ENCODE peak calls at places on chromosomes 2 and 18, in ten cellular contexts. G is epithelial cell of esophagus; S is choroid plexus epithelial cell; U is adrenal gland; X is HS-5; K is left lung; A is CD8-positive, alpha-beta memory T cell; V is progenitor cell of endocrine pancreas; W is stimulated activated naive CD4-positive, alpha-beta T cell; R is esophagus muscularis mucosa. I is an unnamed sample.

GRCh38 chr2:233075141-233075965 is 15.2 kb downstream of the INPP5D start:
- DNase-seq in U (no peak), A (no peak), S (no peak), X (no peak), V (no peak), R (no peak), G (no peak), K (no peak), W (no peak), I (peak; percentile 22)

GRCh38 chr18:62828091-62828640 is 112.8 kb downstream of the PHLPP1 start:
- DNase-seq in W (no peak), A (no peak), G (no peak), S (no peak), V (no peak), K (no peak), X (no peak), R (no peak), U (no peak), I (no peak)

GRCh38 chr2:69244889-69245288 is 142.1 kb downstream of the GFPT1 start:
- DNase-seq in G (no peak), A (no peak), R (no peak), V (no peak), W (no peak), U (no peak), K (no peak), S (no peak), X (no peak), I (no peak)

GRCh38 chr2:30410217-30410616 is 36.8 kb upstream of the LCLAT1 start:
- DNase-seq in U (no peak), A (no peak), V (no peak), K (no peak), R (no peak), W (no peak), S (peak; percentile 58), X (no peak), G (peak; percentile 91), I (no peak)

GRCh38 chr2:179691235-179691634 is 170.2 kb downstream of the ZNF385B start:
- DNase-seq in V (no peak), A (no peak), U (no peak), G (no peak), X (no peak), R (no peak), K (no peak), S (no peak), W (no peak), I (no peak)

GRCh38 chr18:48800877-48801727 is 149.7 kb downstream of the SMAD7 start:
- DNase-seq in W (no peak), A (peak; percentile 23), V (no peak), U (peak; percentile 16), X (no peak), G (no peak), K (peak; percentile 27), R (no peak), S (no peak), I (no peak)

GRCh38 chr2:173520918-173521317 is 166.2 kb downstream of the CDCA7 start:
- DNase-seq in X (no peak), W (no peak), U (no peak), A (no peak), K (no peak), R (no peak), S (no peak), V (no peak), G (no peak), I (no peak)

GRCh38 chr18:22816266-22817176 is 116.6 kb upstream of the RBBP8 start:
- DNase-seq in V (no peak), X (no peak), U (no peak), G (no peak), K (no peak), W (no peak), A (no peak), S (no peak), R (no peak), I (no peak)

GRCh38 chr2:5981241-5982055 is 289.3 kb downstream of the SOX11 start:
- DNase-seq in K (no peak), X (no peak), A (no peak), S (peak; percentile 6), V (peak; percentile 11), G (no peak), R (peak; percentile 91), U (no peak), W (no peak), I (no peak)

GRCh38 chr2:28393115-28393836 is 618 bp downstream of the FOSL2 start:
- DNase-seq in A (peak; percentile 71), K (peak; percentile 69), U (peak; percentile 72), G (peak; percentile 63), R (no peak), V (peak; percentile 34), W (peak; percentile 33), X (no peak), S (peak; percentile 76), I (peak; percentile 64)

GRCh38 chr2:85878719-85879390 is 9.9 kb downstream of the ST3GAL5 start:
- DNase-seq in S (no peak), V (no peak), A (no peak), X (no peak), G (no peak), K (no peak), W (no peak), R (no peak), U (no peak), I (no peak)

GRCh38 chr18:58943896-58944295 is 79.2 kb downstream of the ZNF532 start:
- DNase-seq in A (no peak), X (no peak), U (no peak), K (no peak), W (no peak), V (no peak), R (no peak), G (no peak), S (no peak), I (no peak)

GRCh38 chr2:68971591-68972231 is 2.7 kb upstream of the GKN1 start:
- DNase-seq in A (no peak), K (no peak), W (no peak), S (peak; percentile 93), V (no peak), R (no peak), X (peak; percentile 96), U (no peak), G (peak; percentile 49), I (no peak)

GRCh38 chr18:74291771-74292540 is at the start of gene CYB5A:
- DNase-seq in S (peak; percentile 98), X (peak; percentile 59), R (peak; percentile 99), W (peak; percentile 98), V (peak; percentile 99), K (peak; percentile 99), A (peak; percentile 99), U (peak; percentile 99), G (peak; percentile 95), I (peak; percentile 97)

GRCh38 chr2:40431600-40431955 is 20.3 kb downstream of the SLC8A1 start:
- DNase-seq in A (no peak), U (no peak), R (no peak), V (no peak), W (no peak), S (peak; percentile 37), G (peak; percentile 66), X (no peak), K (peak; percentile 52), I (no peak)

GRCh38 chr18:48782381-48782841 is 168.4 kb downstream of the SMAD7 start:
- DNase-seq in X (no peak), A (no peak), S (no peak), V (no peak), G (no peak), U (no peak), K (no peak), W (no peak), R (no peak), I (no peak)

GRCh38 chr2:139031722-139032121 is 251.5 kb upstream of the NXPH2 start:
- DNase-seq in R (no peak), G (peak; percentile 53), V (no peak), W (no peak), K (peak; percentile 20), A (no peak), S (peak; percentile 28), U (no peak), X (no peak), I (no peak)

GRCh38 chr2:230346921-230347533 is 20.0 kb downstream of the SP140L start:
- DNase-seq in R (no peak), X (no peak), K (no peak), S (no peak), G (peak; percentile 48), V (no peak), A (no peak), W (no peak), U (no peak), I (no peak)

GRCh38 chr2:69011611-69012157 is 1.3 kb upstream of the ANTXR1 start:
- DNase-seq in W (no peak), R (no peak), S (no peak), V (no peak), U (no peak), G (no peak), K (no peak), X (no peak), A (no peak), I (no peak)

GRCh38 chr2:217573565-217573964 is 429.2 kb downstream of the TNS1 start:
- DNase-seq in R (no peak), A (no peak), K (no peak), U (peak; percentile 49), V (no peak), G (peak; percentile 16), S (peak; percentile 70), W (no peak), X (peak; percentile 37), I (no peak)

GRCh38 chr2:46363535-46364170 is 66.4 kb downstream of the EPAS1 start:
- DNase-seq in R (no peak), U (no peak), A (no peak), X (no peak), S (peak; percentile 85), G (peak; percentile 44), K (no peak), W (no peak), V (no peak), I (peak; percentile 30)

GRCh38 chr18:58004317-58004716 is 39.7 kb upstream of the NEDD4L start:
- DNase-seq in A (no peak), U (no peak), R (no peak), V (no peak), X (peak; percentile 56), S (peak; percentile 79), W (no peak), K (no peak), G (peak; percentile 73), I (no peak)

GRCh38 chr2:75512455-75513212 is 48.1 kb downstream of the EVA1A start:
- DNase-seq in W (no peak), G (no peak), A (no peak), X (no peak), R (no peak), U (no peak), K (no peak), S (no peak), V (no peak), I (no peak)

GRCh38 chr2:113842919-113843736 is 46.8 kb upstream of the ACTR3 start:
- DNase-seq in A (no peak), S (peak; percentile 52), U (no peak), G (peak; percentile 85), X (no peak), W (no peak), K (no peak), R (no peak), V (no peak), I (no peak)

GRCh38 chr2:63863707-63864106 is 22.0 kb downstream of the UGP2 start:
- DNase-seq in G (no peak), U (no peak), V (no peak), X (no peak), A (no peak), W (no peak), S (no peak), R (no peak), K (no peak), I (no peak)

GRCh38 chr2:61450144-61450543 is 20.7 kb downstream of the USP34 start:
- DNase-seq in X (no peak), S (peak; percentile 42), G (peak; percentile 84), U (no peak), W (no peak), V (no peak), A (no peak), K (no peak), R (no peak), I (no peak)

GRCh38 chr2:197311521-197312033 is 997 bp upstream of the ANKRD44 start:
- DNase-seq in X (no peak), G (peak; percentile 27), R (no peak), W (no peak), U (no peak), V (no peak), A (no peak), K (no peak), S (peak; percentile 24), I (no peak)

GRCh38 chr2:182668671-182669070 is 47.4 kb upstream of the DNAJC10 start:
- DNase-seq in G (peak; percentile 53), U (no peak), V (peak; percentile 15), W (no peak), R (no peak), A (no peak), S (peak; percentile 62), K (no peak), X (no peak), I (no peak)